ENCODE peak calls at places on chromosomes 12 and 14, in six cellular contexts. T is activated T-helper 1 cell treated with anti-CD3 and anti-CD28 coated beads, Interleukin-2, amount 50 U/mL, for 16 hours; B is right atrium auricular region; H is kidney tubule cell; L is GM12891; M is stimulated activated CD4-positive, alpha-beta T cell treated with anti-CD3 and anti-CD28 coated beads, Interleukin-4, amount 100 ng/mL, for 1 hour. A is an unnamed sample.

GRCh38 chr12:122891661-122892525 is 4.0 kb downstream of the VPS37B start:
- DNase-seq in T (no peak), B (no peak), H (peak; percentile 42), L (no peak), M (no peak), A (no peak)

GRCh38 chr14:68603682-68604360 is 189.0 kb downstream of the ZFP36L1 start:
- DNase-seq in T (no peak), B (no peak), H (no peak), L (no peak), M (no peak), A (no peak)

GRCh38 chr14:74732387-74732786 is 19.4 kb downstream of the FCF1 start:
- DNase-seq in T (no peak), B (no peak), H (no peak), L (no peak), M (no peak), A (no peak)

GRCh38 chr12:52818376-52818775 is 4.5 kb upstream of the KRT4 start:
- DNase-seq in T (no peak), B (no peak), H (no peak), L (no peak), M (no peak), A (no peak)

GRCh38 chr12:10497602-10498001 is 8.1 kb upstream of the EIF2S3B start:
- DNase-seq in T (no peak), B (no peak), H (no peak), L (no peak), M (no peak), A (no peak)

GRCh38 chr12:12704593-12705230 is 8.7 kb upstream of the GPR19 start:
- DNase-seq in T (no peak), B (no peak), H (peak; percentile 93), L (no peak), M (no peak), A (peak; percentile 98)

GRCh38 chr12:6952121-6952859 is 1.1 kb downstream of the PTPN6 start:
- DNase-seq in T (no peak), B (no peak), H (no peak), L (no peak), M (no peak), A (no peak)

GRCh38 chr12:47882796-47883546 is 21.8 kb downstream of the VDR start:
- DNase-seq in T (no peak), B (no peak), H (peak; percentile 24), L (peak; percentile 51), M (peak; percentile 39), A (no peak)

GRCh38 chr14:65241125-65241752 is 138.9 kb upstream of the MAX start:
- DNase-seq in T (no peak), B (no peak), H (no peak), L (no peak), M (no peak), A (no peak)

GRCh38 chr14:29220077-29220476 is 453.5 kb downstream of the FOXG1 start:
- DNase-seq in T (no peak), B (no peak), H (no peak), L (no peak), M (no peak), A (no peak)

GRCh38 chr12:62692884-62693283 is 226.3 kb downstream of the MON2 start:
- DNase-seq in T (no peak), B (no peak), H (peak; percentile 74), L (no peak), M (no peak), A (no peak)

GRCh38 chr14:95555053-95555452 is 20.2 kb downstream of the GLRX5 start:
- DNase-seq in T (no peak), B (no peak), H (no peak), L (no peak), M (no peak), A (no peak)

GRCh38 chr12:31506907-31507306 is 84.0 kb downstream of the DENND5B start:
- DNase-seq in T (no peak), B (no peak), H (peak; percentile 86), L (no peak), M (no peak), A (no peak)

GRCh38 chr14:77529213-77529612 is 30.6 kb upstream of the ISM2 start:
- DNase-seq in T (no peak), B (no peak), H (no peak), L (no peak), M (no peak), A (no peak)

GRCh38 chr14:32408018-32408417 is 78.9 kb downstream of the AKAP6 start:
- DNase-seq in T (no peak), B (no peak), H (no peak), L (no peak), M (no peak), A (no peak)

A was measured in ACHN.